ENCODE peak calls at places on chromosome 1, in ten cellular contexts. One of them, this sample, is unnamed.

GRCh38 chr1:225866981-225867380 is 15.2 kb downstream of the TMEM63A start:
- DNase-seq in IMR-90: no peak
- DNase-seq in GM12878: no peak
- DNase-seq in HCT116: no peak
- DNase-seq in astrocyte: no peak
- DNase-seq in mammary epithelial cell: no peak
- DNase-seq in K562: no peak
- DNase-seq in HepG2: no peak
- DNase-seq in GM23248: no peak
- DNase-seq in neural progenitor cell: no peak
- DNase-seq in this sample: no peak

GRCh38 chr1:149962736-149963135 is 26.1 kb upstream of the MTMR11 start:
- DNase-seq in GM23248: no peak
- DNase-seq in GM12878: no peak
- DNase-seq in mammary epithelial cell: no peak
- DNase-seq in neural progenitor cell: no peak
- DNase-seq in HepG2: no peak
- DNase-seq in HCT116: no peak
- DNase-seq in K562: no peak
- DNase-seq in astrocyte: peak; percentile 65
- DNase-seq in IMR-90: no peak
- DNase-seq in this sample: no peak

GRCh38 chr1:205492201-205492667 is 12.2 kb upstream of the CDK18 start:
- DNase-seq in GM12878: no peak
- DNase-seq in GM23248: no peak
- DNase-seq in HepG2: peak; percentile 91
- DNase-seq in IMR-90: no peak
- DNase-seq in astrocyte: no peak
- DNase-seq in neural progenitor cell: no peak
- DNase-seq in mammary epithelial cell: peak; percentile 21
- DNase-seq in K562: no peak
- DNase-seq in HCT116: no peak
- DNase-seq in this sample: peak; percentile 46

GRCh38 chr1:229438021-229438420 is 4.1 kb upstream of the ACTA1 start:
- DNase-seq in HCT116: no peak
- DNase-seq in neural progenitor cell: no peak
- DNase-seq in HepG2: no peak
- DNase-seq in GM12878: no peak
- DNase-seq in IMR-90: no peak
- DNase-seq in astrocyte: no peak
- DNase-seq in mammary epithelial cell: no peak
- DNase-seq in K562: no peak
- DNase-seq in GM23248: no peak
- DNase-seq in this sample: no peak

GRCh38 chr1:183721041-183721440 is 67.9 kb upstream of the APOBEC4 start:
- DNase-seq in GM12878: no peak
- DNase-seq in GM23248: no peak
- DNase-seq in IMR-90: no peak
- DNase-seq in HCT116: no peak
- DNase-seq in mammary epithelial cell: peak; percentile 11
- DNase-seq in astrocyte: no peak
- DNase-seq in K562: no peak
- DNase-seq in HepG2: no peak
- DNase-seq in neural progenitor cell: no peak
- DNase-seq in this sample: no peak

GRCh38 chr1:78540056-78540455 is 49.3 kb downstream of the PTGFR start:
- DNase-seq in K562: no peak
- DNase-seq in mammary epithelial cell: no peak
- DNase-seq in astrocyte: no peak
- DNase-seq in HCT116: no peak
- DNase-seq in IMR-90: peak; percentile 61
- DNase-seq in GM23248: no peak
- DNase-seq in neural progenitor cell: no peak
- DNase-seq in GM12878: no peak
- DNase-seq in HepG2: no peak
- DNase-seq in this sample: no peak

GRCh38 chr1:151806170-151806569 is 951 bp upstream of the LINGO4 start:
- DNase-seq in GM12878: no peak
- DNase-seq in neural progenitor cell: no peak
- DNase-seq in GM23248: no peak
- DNase-seq in IMR-90: no peak
- DNase-seq in mammary epithelial cell: no peak
- DNase-seq in astrocyte: no peak
- DNase-seq in K562: no peak
- DNase-seq in HCT116: no peak
- DNase-seq in HepG2: no peak
- DNase-seq in this sample: no peak

GRCh38 chr1:20446796-20447195 is 39.2 kb downstream of the CAMK2N1 start:
- DNase-seq in K562: no peak
- DNase-seq in IMR-90: peak; percentile 66
- DNase-seq in mammary epithelial cell: peak; percentile 57
- DNase-seq in GM23248: peak; percentile 75
- DNase-seq in HepG2: no peak
- DNase-seq in neural progenitor cell: no peak
- DNase-seq in astrocyte: peak; percentile 32
- DNase-seq in GM12878: no peak
- DNase-seq in HCT116: no peak
- DNase-seq in this sample: peak; percentile 58

GRCh38 chr1:206634365-206635079 is 814 bp upstream of the DYRK3 start:
- DNase-seq in GM23248: peak; percentile 97
- DNase-seq in K562: peak; percentile 70
- DNase-seq in GM12878: no peak
- DNase-seq in HCT116: peak; percentile 74
- DNase-seq in HepG2: peak; percentile 81
- DNase-seq in mammary epithelial cell: peak; percentile 79
- DNase-seq in astrocyte: peak; percentile 67
- DNase-seq in neural progenitor cell: peak; percentile 95
- DNase-seq in IMR-90: peak; percentile 88
- DNase-seq in this sample: peak; percentile 100

GRCh38 chr1:38005195-38006007 is at the start of gene FHL3:
- DNase-seq in HepG2: peak; percentile 51
- DNase-seq in astrocyte: peak; percentile 35
- DNase-seq in neural progenitor cell: peak; percentile 87
- DNase-seq in GM23248: peak; percentile 73
- DNase-seq in HCT116: no peak
- DNase-seq in IMR-90: peak; percentile 33
- DNase-seq in mammary epithelial cell: no peak
- DNase-seq in GM12878: no peak
- DNase-seq in K562: peak; percentile 95
- DNase-seq in this sample: peak; percentile 59

GRCh38 chr1:60255565-60255964 is 182.0 kb upstream of the C1orf87 start:
- DNase-seq in HCT116: no peak
- DNase-seq in astrocyte: peak; percentile 26
- DNase-seq in GM23248: peak; percentile 42
- DNase-seq in IMR-90: peak; percentile 1
- DNase-seq in neural progenitor cell: no peak
- DNase-seq in K562: no peak
- DNase-seq in mammary epithelial cell: peak; percentile 4
- DNase-seq in GM12878: no peak
- DNase-seq in HepG2: peak; percentile 5
- DNase-seq in this sample: peak; percentile 60

GRCh38 chr1:179234863-179235262 is 5.4 kb upstream of the ABL2 start:
- DNase-seq in K562: no peak
- DNase-seq in astrocyte: no peak
- DNase-seq in mammary epithelial cell: no peak
- DNase-seq in HepG2: no peak
- DNase-seq in HCT116: no peak
- DNase-seq in GM23248: no peak
- DNase-seq in IMR-90: no peak
- DNase-seq in neural progenitor cell: no peak
- DNase-seq in GM12878: no peak
- DNase-seq in this sample: no peak

GRCh38 chr1:164753521-164754077 is 194.6 kb downstream of the PBX1 start:
- DNase-seq in HCT116: no peak
- DNase-seq in neural progenitor cell: no peak
- DNase-seq in K562: no peak
- DNase-seq in GM23248: peak; percentile 51
- DNase-seq in astrocyte: peak; percentile 32
- DNase-seq in IMR-90: no peak
- DNase-seq in HepG2: no peak
- DNase-seq in GM12878: no peak
- DNase-seq in mammary epithelial cell: no peak
- DNase-seq in this sample: no peak
- H2AFZ ChIP-seq in HCT116: no peak overlapping the region
- H2AFZ ChIP-seq in neural progenitor cell: no peak overlapping the region
- H2AFZ ChIP-seq in K562: peak overlapping the region; percentile 52
- H2AFZ ChIP-seq in GM23248: peak overlapping the region; percentile 68
- H2AFZ ChIP-seq in astrocyte: peak overlapping the region; percentile 43
- H2AFZ ChIP-seq in IMR-90: peak overlapping the region; percentile 68
- H2AFZ ChIP-seq in HepG2: no peak overlapping the region
- H2AFZ ChIP-seq in GM12878: no peak overlapping the region
- H2AFZ ChIP-seq in mammary epithelial cell: no peak overlapping the region
- H2AFZ ChIP-seq in this sample: no peak overlapping the region

GRCh38 chr1:158998781-158999161 is 10.9 kb upstream of the IFI16 start:
- DNase-seq in HepG2: peak; percentile 40
- DNase-seq in astrocyte: peak; percentile 22
- DNase-seq in neural progenitor cell: peak; percentile 67
- DNase-seq in GM12878: peak; percentile 50
- DNase-seq in HCT116: peak; percentile 32
- DNase-seq in mammary epithelial cell: peak; percentile 50
- DNase-seq in K562: peak; percentile 49
- DNase-seq in GM23248: peak; percentile 78
- DNase-seq in IMR-90: peak; percentile 61
- DNase-seq in this sample: peak; percentile 80

GRCh38 chr1:158999301-159000069 is 10.2 kb upstream of the IFI16 start:
- DNase-seq in astrocyte: peak; percentile 91
- DNase-seq in K562: no peak
- DNase-seq in GM23248: peak; percentile 92
- DNase-seq in neural progenitor cell: peak; percentile 90
- DNase-seq in mammary epithelial cell: peak; percentile 63
- DNase-seq in IMR-90: peak; percentile 88
- DNase-seq in HepG2: no peak
- DNase-seq in HCT116: no peak
- DNase-seq in GM12878: no peak
- DNase-seq in this sample: peak; percentile 27

GRCh38 chr1:159000070-159000409 is 9.7 kb upstream of the IFI16 start:
- DNase-seq in astrocyte: no peak
- DNase-seq in K562: no peak
- DNase-seq in HepG2: no peak
- DNase-seq in GM12878: no peak
- DNase-seq in neural progenitor cell: no peak
- DNase-seq in mammary epithelial cell: no peak
- DNase-seq in IMR-90: no peak
- DNase-seq in GM23248: peak; percentile 64
- DNase-seq in HCT116: no peak
- DNase-seq in this sample: no peak

GRCh38 chr1:158996998-158997397 is 12.7 kb upstream of the IFI16 start:
- DNase-seq in K562: no peak
- DNase-seq in mammary epithelial cell: no peak
- DNase-seq in neural progenitor cell: no peak
- DNase-seq in HCT116: no peak
- DNase-seq in astrocyte: no peak
- DNase-seq in HepG2: no peak
- DNase-seq in IMR-90: no peak
- DNase-seq in GM23248: no peak
- DNase-seq in GM12878: no peak
- DNase-seq in this sample: no peak

DNA sequence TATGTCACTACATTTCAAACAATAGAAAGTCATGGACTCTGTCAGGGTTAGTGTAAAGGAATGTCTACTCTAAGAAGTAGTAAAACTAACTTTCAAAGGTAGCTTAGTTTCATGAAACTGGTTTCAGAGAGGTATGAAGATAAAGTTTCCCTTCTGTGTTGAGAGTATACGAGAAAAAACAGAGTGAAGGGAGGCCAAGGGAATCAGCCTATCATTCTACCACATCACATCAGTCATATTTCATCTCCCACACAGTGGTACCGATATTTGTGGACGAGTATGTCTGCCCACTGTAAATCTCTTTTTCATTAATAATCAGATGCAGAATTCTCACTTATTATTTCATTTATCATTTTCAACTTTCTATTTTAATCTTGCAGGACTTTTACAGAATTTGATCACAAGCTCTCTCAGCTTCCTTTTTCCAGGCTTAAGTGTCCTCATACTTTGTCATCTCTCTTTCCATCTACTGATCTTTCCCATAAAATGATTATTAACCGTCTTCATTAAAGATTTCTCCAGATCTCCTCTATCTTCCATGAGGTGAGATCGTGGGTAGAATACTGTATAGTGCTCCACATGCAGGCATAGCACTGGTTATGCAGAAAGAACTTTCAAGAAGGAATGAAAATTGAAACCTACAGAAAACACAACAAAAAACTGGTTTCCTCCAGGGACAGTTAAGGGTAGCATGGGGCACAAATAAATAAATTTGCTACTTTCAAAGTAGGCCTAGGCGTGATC is 11.5 kb upstream of the IFI16 start:
- DNase-seq in GM23248: no peak
- DNase-seq in IMR-90: no peak
- DNase-seq in HCT116: no peak
- DNase-seq in astrocyte: no peak
- DNase-seq in HepG2: no peak
- DNase-seq in neural progenitor cell: no peak
- DNase-seq in GM12878: no peak
- DNase-seq in K562: no peak
- DNase-seq in mammary epithelial cell: no peak
- DNase-seq in this sample: no peak
- H3K27ac ChIP-seq in GM23248: no peak overlapping the region
- H3K27ac ChIP-seq in IMR-90: no peak overlapping the region
- H3K27ac ChIP-seq in HCT116: no peak overlapping the region
- H3K27ac ChIP-seq in astrocyte: no peak overlapping the region
- H3K27ac ChIP-seq in HepG2: no peak overlapping the region
- H3K27ac ChIP-seq in neural progenitor cell: no peak overlapping the region
- H3K27ac ChIP-seq in GM12878: no peak overlapping the region
- H3K27ac ChIP-seq in K562: no peak overlapping the region
- H3K27ac ChIP-seq in mammary epithelial cell: no peak overlapping the region
- H3K27ac ChIP-seq in this sample: no peak overlapping the region

GRCh38 chr1:25433389-25434186 is 2.9 kb downstream of the MACO1 start:
- DNase-seq in K562: no peak
- DNase-seq in astrocyte: no peak
- DNase-seq in mammary epithelial cell: no peak
- DNase-seq in HepG2: no peak
- DNase-seq in neural progenitor cell: no peak
- DNase-seq in GM12878: no peak
- DNase-seq in IMR-90: no peak
- DNase-seq in GM23248: peak; percentile 27
- DNase-seq in HCT116: no peak
- DNase-seq in this sample: no peak
- H3K9ac ChIP-seq in K562: peak overlapping the region; percentile 82
- H3K9ac ChIP-seq in astrocyte: no peak overlapping the region
- H3K9ac ChIP-seq in mammary epithelial cell: no peak overlapping the region
- H3K9ac ChIP-seq in HepG2: peak overlapping the region; percentile 16
- H3K9ac ChIP-seq in neural progenitor cell: no peak overlapping the region
- H3K9ac ChIP-seq in GM12878: no peak overlapping the region
- H3K9ac ChIP-seq in IMR-90: peak overlapping the region; percentile 60
- H3K9ac ChIP-seq in GM23248: peak overlapping the region; percentile 19
- H3K9ac ChIP-seq in HCT116: no peak overlapping the region
- H3K9ac ChIP-seq in this sample: no peak overlapping the region

DNA sequence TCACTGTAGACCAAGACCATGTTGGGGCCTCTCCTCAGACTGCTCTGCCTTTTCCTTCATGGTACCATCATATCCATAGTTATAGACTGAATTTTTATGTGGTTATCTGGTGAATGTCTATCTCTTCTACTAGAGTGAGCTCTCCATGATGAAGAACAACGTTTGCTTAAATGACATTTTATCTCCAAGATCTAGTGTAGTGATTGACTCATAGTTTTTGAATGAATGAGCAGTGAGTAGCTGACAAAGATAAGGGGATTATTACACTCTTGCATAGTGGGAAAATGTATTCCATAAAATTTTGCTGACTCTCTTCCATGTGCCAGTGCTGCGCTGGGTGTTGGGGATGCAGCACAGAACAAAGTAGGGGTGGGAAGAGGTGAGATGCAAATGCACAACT is 147.7 kb downstream of the TGFB2 start:
- DNase-seq in IMR-90: no peak
- DNase-seq in mammary epithelial cell: peak; percentile 61
- DNase-seq in neural progenitor cell: no peak
- DNase-seq in HCT116: no peak
- DNase-seq in GM12878: no peak
- DNase-seq in GM23248: no peak
- DNase-seq in astrocyte: peak; percentile 37
- DNase-seq in K562: no peak
- DNase-seq in HepG2: no peak
- DNase-seq in this sample: peak; percentile 96
- H2AFZ ChIP-seq in IMR-90: no peak overlapping the region
- H2AFZ ChIP-seq in mammary epithelial cell: no peak overlapping the region
- H2AFZ ChIP-seq in neural progenitor cell: no peak overlapping the region
- H2AFZ ChIP-seq in HCT116: no peak overlapping the region
- H2AFZ ChIP-seq in GM12878: no peak overlapping the region
- H2AFZ ChIP-seq in GM23248: no peak overlapping the region
- H2AFZ ChIP-seq in astrocyte: no peak overlapping the region
- H2AFZ ChIP-seq in K562: no peak overlapping the region
- H2AFZ ChIP-seq in HepG2: no peak overlapping the region
- H2AFZ ChIP-seq in this sample: no peak overlapping the region

This sample was measured in PC-3.